ENCODE peak calls at places on chromosomes 11 and 22, in nine cellular contexts. R, Y, F, K, Q, J, V, I and G are unnamed samples.

GRCh38 chr11:80227915-80228314 is 787.1 kb upstream of the TENM4 start:
- DNase-seq in K (no peak), V (no peak), I (no peak), Y (no peak), J (no peak), R (no peak), F (no peak), Q (no peak), G (no peak)

GRCh38 chr11:128548655-128549255 is 38.6 kb downstream of the ETS1 start:
- DNase-seq in R (peak), V (peak), F (peak), K (no peak), Q (peak), Y (peak), I (peak), J (peak), G (no peak)

GRCh38 chr22:41619979-41620645 is 731 bp downstream of the DESI1 start:
- DNase-seq in Y (peak), R (peak), I (peak), J (peak), Q (peak), F (peak), V (peak), K (no peak), G (peak)

GRCh38 chr11:93747122-93747521 is 5.7 kb downstream of the C11orf54 start:
- DNase-seq in R (no peak), Q (no peak), J (no peak), V (no peak), F (no peak), K (no peak), Y (no peak), I (no peak), G (no peak)

GRCh38 chr22:24088796-24089195 is 77.7 kb downstream of the CABIN1 start:
- DNase-seq in J (no peak), K (no peak), Q (no peak), R (peak), V (no peak), Y (no peak), F (no peak), I (no peak), G (no peak)

GRCh38 chr11:117230286-117230961 is 1.4 kb downstream of the PCSK7 start:
- DNase-seq in K (no peak), R (no peak), Q (no peak), V (peak), Y (no peak), I (no peak), J (peak), F (no peak), G (peak)

GRCh38 chr11:69080361-69080973 is 31.7 kb downstream of the TPCN2 start:
- DNase-seq in Y (no peak), F (no peak), I (no peak), R (no peak), V (peak), J (no peak), Q (no peak), K (no peak), G (no peak)

GRCh38 chr11:9688716-9689511 is 25.0 kb downstream of the SWAP70 start:
- DNase-seq in K (no peak), Q (peak), V (no peak), J (no peak), Y (no peak), F (no peak), I (no peak), R (no peak), G (no peak)

GRCh38 chr11:113817162-113817561 is 37.6 kb downstream of the CLDN25 start:
- DNase-seq in Y (no peak), V (no peak), J (no peak), K (no peak), R (no peak), F (no peak), I (no peak), Q (no peak), G (no peak)

GRCh38 chr11:125175896-125176575 is 11.5 kb downstream of the PKNOX2 start:
- DNase-seq in Q (no peak), I (no peak), Y (no peak), K (no peak), V (no peak), J (no peak), R (no peak), F (no peak), G (no peak)

GRCh38 chr11:11622772-11623531 is 1.1 kb upstream of the GALNT18 start:
- DNase-seq in V (no peak), R (no peak), I (no peak), Q (no peak), J (no peak), F (no peak), K (no peak), Y (no peak), G (no peak)

GRCh38 chr11:133146697-133147306 is 385.5 kb downstream of the OPCML start:
- DNase-seq in F (no peak), V (no peak), K (no peak), Q (peak), R (no peak), I (no peak), Y (no peak), J (no peak), G (no peak)

GRCh38 chr22:41762980-41763779 is 37.3 kb upstream of the CCDC134 start:
- DNase-seq in Q (peak), Y (no peak), R (no peak), I (no peak), F (no peak), V (no peak), K (peak), J (no peak), G (no peak)

GRCh38 chr22:20205964-20206708 is 55.3 kb upstream of the CCDC188 start:
- DNase-seq in K (peak), Y (peak), R (peak), I (no peak), Q (peak), F (peak), V (peak), J (peak), G (peak)

GRCh38 chr11:82890941-82891340 is 9.3 kb downstream of the PRCP start:
- DNase-seq in Q (no peak), J (no peak), I (no peak), R (no peak), V (no peak), F (no peak), Y (no peak), K (no peak), G (no peak)

GRCh38 chr11:22432331-22433065 is 94.3 kb downstream of the SLC17A6 start:
- DNase-seq in R (no peak), J (no peak), F (peak), K (no peak), V (no peak), Q (no peak), I (peak), Y (peak), G (no peak)

GRCh38 chr11:126378763-126379162 is 23.3 kb downstream of the ST3GAL4 start:
- DNase-seq in F (no peak), Q (no peak), R (no peak), Y (no peak), K (no peak), J (no peak), I (no peak), V (no peak), G (no peak)

GRCh38 chr11:121575250-121575962 is 122.6 kb upstream of the SORL1-AS1 start:
- DNase-seq in V (no peak), F (peak), Y (peak), I (peak), J (no peak), R (peak), K (no peak), Q (no peak), G (no peak)

GRCh38 chr11:98040061-98040808 is 980.5 kb upstream of the CNTN5 start:
- DNase-seq in V (no peak), Q (no peak), Y (no peak), K (no peak), R (no peak), J (no peak), I (no peak), F (no peak), G (no peak)

GRCh38 chr22:33247758-33248157 is 189.6 kb upstream of the SYN3 start:
- DNase-seq in J (no peak), I (no peak), Y (no peak), V (no peak), R (no peak), Q (no peak), F (no peak), K (no peak), G (no peak)

GRCh38 chr11:45264839-45265515 is 21.2 kb downstream of the SYT13 start:
- DNase-seq in K (no peak), R (no peak), F (no peak), I (no peak), V (no peak), J (peak), Y (no peak), Q (no peak), G (no peak)

GRCh38 chr11:132264616-132265015 is 894.2 kb downstream of the NTM start:
- DNase-seq in F (no peak), K (no peak), V (no peak), I (no peak), Y (no peak), J (no peak), R (no peak), Q (no peak), G (no peak)

GRCh38 chr22:27573992-27574391 is 227.6 kb downstream of the MN1 start:
- DNase-seq in R (no peak), K (no peak), V (no peak), F (no peak), Q (no peak), I (no peak), J (no peak), Y (no peak), G (no peak)

GRCh38 chr11:94588366-94588952 is 21.3 kb downstream of the PIWIL4 start:
- DNase-seq in I (no peak), Q (no peak), R (no peak), J (no peak), F (no peak), Y (no peak), V (no peak), K (no peak), G (no peak)

DNA sequence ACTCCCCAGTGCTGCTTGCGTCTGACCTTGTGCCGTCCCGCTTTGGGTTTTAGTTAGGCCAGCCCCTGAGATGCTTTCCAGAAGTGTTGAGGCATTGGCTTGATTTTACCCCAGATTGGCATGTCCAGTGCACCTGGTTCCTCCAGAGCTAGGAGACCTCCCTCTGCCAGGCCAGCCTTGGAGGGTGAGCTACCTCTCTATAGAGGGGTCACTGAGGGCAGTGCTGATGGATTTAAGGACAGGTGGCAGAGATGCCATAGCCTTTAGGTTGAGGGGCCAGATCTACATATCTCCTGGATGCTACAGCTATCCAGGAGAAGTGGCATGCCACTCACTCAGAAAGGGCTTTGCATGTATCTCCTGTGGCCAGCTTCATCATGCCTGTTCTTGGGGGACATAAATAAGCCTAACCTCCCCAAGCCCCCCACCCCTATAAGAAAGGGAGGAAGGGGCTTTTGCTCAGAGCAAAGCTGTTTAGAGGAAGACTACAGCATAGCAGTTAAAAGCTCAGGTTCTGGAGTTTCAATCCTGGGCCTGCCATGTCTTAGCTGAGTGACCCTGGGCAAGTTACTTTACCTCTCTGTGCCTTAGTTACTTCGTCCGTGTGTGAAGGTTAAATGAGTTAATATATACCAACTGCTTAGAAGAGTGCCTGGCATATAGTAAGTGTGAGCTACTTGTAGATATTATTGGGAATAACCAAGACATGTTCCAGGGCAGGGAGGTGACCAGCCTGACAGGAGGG is 6.4 kb downstream of the UBE2L3 start:
- DNase-seq in Y (no peak), J (no peak), R (no peak), Q (no peak), K (no peak), I (no peak), F (no peak), V (no peak), G (no peak)
- H3K4me3 ChIP-seq in Y (no peak), J (no peak), R (no peak), Q (no peak), K (no peak), I (no peak), F (no peak), V (no peak), G (no peak)

GRCh38 chr22:45671051-45671782 is 417 bp upstream of the ATXN10 start:
- DNase-seq in Y (peak), R (no peak), I (no peak), Q (peak), J (peak), K (no peak), F (no peak), V (peak), G (no peak)
- H3K4me3 ChIP-seq in Y (peak), R (peak), I (peak), Q (peak), J (peak), K (peak), F (peak), V (peak), G (peak)

GRCh38 chr11:75537740-75538139 is 12.0 kb upstream of the GDPD5 start:
- DNase-seq in F (no peak), J (no peak), Y (no peak), R (no peak), K (no peak), I (no peak), Q (no peak), V (no peak), G (no peak)
- H3K4me3 ChIP-seq in F (no peak), J (no peak), Y (no peak), R (no peak), K (peak), I (no peak), Q (no peak), V (no peak), G (no peak)

GRCh38 chr22:46031561-46031960 is 54.6 kb upstream of the WNT7B start:
- DNase-seq in J (no peak), Q (no peak), K (no peak), R (no peak), V (no peak), Y (no peak), F (no peak), I (no peak), G (no peak)
- H3K4me3 ChIP-seq in J (no peak), Q (no peak), K (no peak), R (no peak), V (no peak), Y (no peak), F (no peak), I (no peak), G (no peak)

DNA sequence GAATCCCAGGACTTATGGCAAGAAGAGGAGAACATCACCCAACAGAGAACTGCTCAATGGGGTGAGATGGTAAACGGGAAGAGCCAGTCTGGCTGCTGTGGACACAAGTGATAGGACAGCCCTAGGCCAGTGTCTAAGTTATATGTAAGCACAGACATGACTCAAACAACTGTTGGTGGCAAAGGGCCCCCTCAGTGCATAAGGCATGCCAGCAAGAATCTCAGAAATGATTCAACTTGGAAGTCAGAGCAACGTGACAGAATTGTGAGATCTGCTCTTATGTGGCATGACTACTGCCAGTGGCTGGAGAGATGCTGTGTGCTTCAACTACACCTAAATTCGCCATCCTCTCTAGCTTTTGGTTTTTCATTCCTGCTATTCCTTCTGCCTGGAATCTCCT is 7.4 kb downstream of the SLN start:
- DNase-seq in V (no peak), J (no peak), R (no peak), I (no peak), K (no peak), Q (no peak), Y (no peak), F (no peak), G (no peak)
- H3K4me3 ChIP-seq in V (no peak), J (no peak), R (no peak), I (no peak), K (no peak), Q (no peak), Y (no peak), F (no peak), G (no peak)

GRCh38 chr11:43269229-43269928 is 42.4 kb upstream of the API5 start:
- DNase-seq in K (no peak), R (no peak), V (no peak), F (no peak), Q (no peak), J (no peak), Y (peak), I (peak), G (no peak)
- H3K4me3 ChIP-seq in K (no peak), R (no peak), V (no peak), F (no peak), Q (no peak), J (no peak), Y (no peak), I (no peak), G (no peak)

DNA sequence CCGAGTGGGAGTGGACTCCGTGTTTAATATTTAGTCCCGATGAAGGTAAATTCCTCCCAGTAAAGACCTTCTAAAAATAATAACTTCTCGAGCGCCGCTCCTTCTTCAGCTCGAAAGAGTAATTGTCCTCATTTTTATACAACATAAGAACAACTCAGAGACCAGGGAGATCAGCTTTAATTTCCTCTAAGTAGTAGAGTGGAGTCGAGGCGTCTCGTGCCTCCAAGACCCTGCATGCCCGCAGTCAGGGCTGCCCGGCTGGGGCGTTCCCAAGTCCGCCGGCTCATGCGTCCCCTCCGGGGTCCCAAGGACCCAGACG is 7.8 kb downstream of the WT1 start:
- DNase-seq in I (no peak), V (no peak), R (no peak), Y (no peak), K (no peak), Q (no peak), J (no peak), F (no peak), G (no peak)
- H3K4me3 ChIP-seq in I (no peak), V (no peak), R (no peak), Y (no peak), K (no peak), Q (no peak), J (no peak), F (no peak), G (no peak)

GRCh38 chr11:64894070-64894811 is 15.8 kb upstream of the EHD1 start:
- DNase-seq in I (peak), K (no peak), V (peak), F (peak), Q (peak), J (peak), Y (peak), R (peak), G (peak)

GRCh38 chr11:64894812-64895452 is 16.5 kb upstream of the EHD1 start:
- DNase-seq in R (no peak), Q (no peak), J (no peak), K (no peak), V (no peak), F (no peak), Y (no peak), I (peak), G (no peak)

GRCh38 chr11:64892838-64893193 is 14.4 kb upstream of the EHD1 start:
- DNase-seq in I (no peak), K (no peak), R (no peak), Y (no peak), Q (no peak), J (no peak), F (no peak), V (no peak), G (no peak)

GRCh38 chr11:64892411-64892831 is 14.0 kb upstream of the EHD1 start:
- DNase-seq in Y (no peak), I (no peak), F (no peak), V (no peak), K (no peak), Q (no peak), J (peak), R (no peak), G (no peak)

GRCh38 chr11:64893194-64894069 is 15.0 kb upstream of the EHD1 start:
- DNase-seq in J (peak), R (no peak), Q (no peak), Y (no peak), K (no peak), I (no peak), V (no peak), F (no peak), G (no peak)
- H3K4me3 ChIP-seq in J (peak), R (no peak), Q (no peak), Y (no peak), K (no peak), I (no peak), V (no peak), F (no peak), G (no peak)